ENCODE peak calls at places on chromosomes 3 and 15, in six cellular contexts. One of them, this sample, is unnamed.

GRCh38 chr3:35409991-35410390 is 229.3 kb upstream of the ARPP21 start:
- DNase-seq in coronary artery: no peak
- DNase-seq in retinal pigment epithelial cell: no peak
- DNase-seq in activated naive CD8-positive, alpha-beta T cell treated with anti-CD3 and anti-CD28 coated beads for 36 hours: no peak
- DNase-seq in ELR: no peak
- DNase-seq in fibroblast of pulmonary artery: no peak
- DNase-seq in this sample: no peak

GRCh38 chr3:36318584-36319200 is 61.6 kb upstream of the STAC start:
- DNase-seq in coronary artery: no peak
- DNase-seq in retinal pigment epithelial cell: no peak
- DNase-seq in activated naive CD8-positive, alpha-beta T cell treated with anti-CD3 and anti-CD28 coated beads for 36 hours: no peak
- DNase-seq in ELR: no peak
- DNase-seq in fibroblast of pulmonary artery: no peak
- DNase-seq in this sample: no peak

GRCh38 chr3:140848675-140849074 is 93.0 kb upstream of the SLC25A36 start:
- DNase-seq in coronary artery: no peak
- DNase-seq in retinal pigment epithelial cell: no peak
- DNase-seq in activated naive CD8-positive, alpha-beta T cell treated with anti-CD3 and anti-CD28 coated beads for 36 hours: no peak
- DNase-seq in ELR: no peak
- DNase-seq in fibroblast of pulmonary artery: no peak
- DNase-seq in this sample: no peak

GRCh38 chr3:168398371-168399030 is 302.8 kb upstream of the GOLIM4 start:
- DNase-seq in coronary artery: no peak
- DNase-seq in retinal pigment epithelial cell: peak
- DNase-seq in activated naive CD8-positive, alpha-beta T cell treated with anti-CD3 and anti-CD28 coated beads for 36 hours: no peak
- DNase-seq in ELR: no peak
- DNase-seq in fibroblast of pulmonary artery: peak
- DNase-seq in this sample: no peak

GRCh38 chr15:99000001-99000590 is 7.5 kb downstream of the PGPEP1L start:
- DNase-seq in coronary artery: no peak
- DNase-seq in retinal pigment epithelial cell: no peak
- DNase-seq in activated naive CD8-positive, alpha-beta T cell treated with anti-CD3 and anti-CD28 coated beads for 36 hours: no peak
- DNase-seq in ELR: no peak
- DNase-seq in fibroblast of pulmonary artery: no peak
- DNase-seq in this sample: no peak

GRCh38 chr3:174355505-174355904 is 503.6 kb upstream of the NAALADL2 start:
- DNase-seq in coronary artery: no peak
- DNase-seq in retinal pigment epithelial cell: no peak
- DNase-seq in activated naive CD8-positive, alpha-beta T cell treated with anti-CD3 and anti-CD28 coated beads for 36 hours: no peak
- DNase-seq in ELR: peak
- DNase-seq in fibroblast of pulmonary artery: peak
- DNase-seq in this sample: no peak

GRCh38 chr15:67185051-67185450 is 69.4 kb downstream of the AAGAB start:
- DNase-seq in coronary artery: no peak
- DNase-seq in retinal pigment epithelial cell: no peak
- DNase-seq in activated naive CD8-positive, alpha-beta T cell treated with anti-CD3 and anti-CD28 coated beads for 36 hours: no peak
- DNase-seq in ELR: no peak
- DNase-seq in fibroblast of pulmonary artery: no peak
- DNase-seq in this sample: no peak

GRCh38 chr3:159923961-159924360 is 64.7 kb upstream of the IL12A start:
- DNase-seq in coronary artery: no peak
- DNase-seq in retinal pigment epithelial cell: no peak
- DNase-seq in activated naive CD8-positive, alpha-beta T cell treated with anti-CD3 and anti-CD28 coated beads for 36 hours: no peak
- DNase-seq in ELR: peak
- DNase-seq in fibroblast of pulmonary artery: no peak
- DNase-seq in this sample: no peak

GRCh38 chr3:174441588-174442316 is 417.4 kb upstream of the NAALADL2 start:
- DNase-seq in coronary artery: no peak
- DNase-seq in retinal pigment epithelial cell: peak
- DNase-seq in activated naive CD8-positive, alpha-beta T cell treated with anti-CD3 and anti-CD28 coated beads for 36 hours: no peak
- DNase-seq in ELR: peak
- DNase-seq in fibroblast of pulmonary artery: peak
- DNase-seq in this sample: no peak

GRCh38 chr3:36923523-36923943 is 21.3 kb downstream of the TRANK1 start:
- DNase-seq in coronary artery: no peak
- DNase-seq in retinal pigment epithelial cell: no peak
- DNase-seq in activated naive CD8-positive, alpha-beta T cell treated with anti-CD3 and anti-CD28 coated beads for 36 hours: no peak
- DNase-seq in ELR: peak
- DNase-seq in fibroblast of pulmonary artery: no peak
- DNase-seq in this sample: no peak

GRCh38 chr3:140018556-140018955 is 83.6 kb downstream of the CLSTN2 start:
- DNase-seq in coronary artery: no peak
- DNase-seq in retinal pigment epithelial cell: no peak
- DNase-seq in activated naive CD8-positive, alpha-beta T cell treated with anti-CD3 and anti-CD28 coated beads for 36 hours: no peak
- DNase-seq in ELR: no peak
- DNase-seq in fibroblast of pulmonary artery: no peak
- DNase-seq in this sample: no peak

GRCh38 chr3:130345487-130346079 is at the start of gene COL6A5:
- DNase-seq in coronary artery: no peak
- DNase-seq in retinal pigment epithelial cell: no peak
- DNase-seq in activated naive CD8-positive, alpha-beta T cell treated with anti-CD3 and anti-CD28 coated beads for 36 hours: no peak
- DNase-seq in ELR: no peak
- DNase-seq in fibroblast of pulmonary artery: no peak
- DNase-seq in this sample: no peak

GRCh38 chr3:39435006-39435748 is 28.7 kb downstream of the RPSA start:
- DNase-seq in coronary artery: no peak
- DNase-seq in retinal pigment epithelial cell: no peak
- DNase-seq in activated naive CD8-positive, alpha-beta T cell treated with anti-CD3 and anti-CD28 coated beads for 36 hours: no peak
- DNase-seq in ELR: peak
- DNase-seq in fibroblast of pulmonary artery: no peak
- DNase-seq in this sample: no peak

GRCh38 chr3:155889952-155890351 is 19.5 kb downstream of the GMPS start:
- DNase-seq in coronary artery: no peak
- DNase-seq in retinal pigment epithelial cell: no peak
- DNase-seq in activated naive CD8-positive, alpha-beta T cell treated with anti-CD3 and anti-CD28 coated beads for 36 hours: no peak
- DNase-seq in ELR: no peak
- DNase-seq in fibroblast of pulmonary artery: no peak
- DNase-seq in this sample: no peak

GRCh38 chr3:14352002-14352627 is 50.3 kb upstream of the SLC6A6 start:
- DNase-seq in coronary artery: no peak
- DNase-seq in retinal pigment epithelial cell: no peak
- DNase-seq in activated naive CD8-positive, alpha-beta T cell treated with anti-CD3 and anti-CD28 coated beads for 36 hours: no peak
- DNase-seq in ELR: peak
- DNase-seq in fibroblast of pulmonary artery: no peak
- DNase-seq in this sample: no peak

GRCh38 chr15:88627463-88627862 is 6.3 kb downstream of the AEN start:
- DNase-seq in coronary artery: no peak
- DNase-seq in retinal pigment epithelial cell: no peak
- DNase-seq in activated naive CD8-positive, alpha-beta T cell treated with anti-CD3 and anti-CD28 coated beads for 36 hours: peak
- DNase-seq in ELR: no peak
- DNase-seq in fibroblast of pulmonary artery: no peak
- DNase-seq in this sample: no peak

GRCh38 chr3:53606793-53607192 is 112.4 kb downstream of the CACNA1D start:
- DNase-seq in coronary artery: no peak
- DNase-seq in retinal pigment epithelial cell: no peak
- DNase-seq in activated naive CD8-positive, alpha-beta T cell treated with anti-CD3 and anti-CD28 coated beads for 36 hours: no peak
- DNase-seq in ELR: no peak
- DNase-seq in fibroblast of pulmonary artery: no peak
- DNase-seq in this sample: no peak

GRCh38 chr3:128323206-128324081 is 143.2 kb downstream of the DNAJB8 start:
- DNase-seq in coronary artery: peak
- DNase-seq in retinal pigment epithelial cell: no peak
- DNase-seq in activated naive CD8-positive, alpha-beta T cell treated with anti-CD3 and anti-CD28 coated beads for 36 hours: no peak
- DNase-seq in ELR: peak
- DNase-seq in fibroblast of pulmonary artery: no peak
- DNase-seq in this sample: no peak

GRCh38 chr3:66014056-66014455 is 24.7 kb downstream of the MAGI1 start:
- DNase-seq in coronary artery: no peak
- DNase-seq in retinal pigment epithelial cell: no peak
- DNase-seq in activated naive CD8-positive, alpha-beta T cell treated with anti-CD3 and anti-CD28 coated beads for 36 hours: no peak
- DNase-seq in ELR: no peak
- DNase-seq in fibroblast of pulmonary artery: no peak
- DNase-seq in this sample: no peak

GRCh38 chr15:101255615-101256350 is 3.9 kb upstream of the CHSY1 start:
- DNase-seq in coronary artery: no peak
- DNase-seq in retinal pigment epithelial cell: peak
- DNase-seq in activated naive CD8-positive, alpha-beta T cell treated with anti-CD3 and anti-CD28 coated beads for 36 hours: no peak
- DNase-seq in ELR: no peak
- DNase-seq in fibroblast of pulmonary artery: peak
- DNase-seq in this sample: no peak

GRCh38 chr3:21962456-21962855 is 211.4 kb upstream of the ZNF385D start:
- DNase-seq in coronary artery: no peak
- DNase-seq in retinal pigment epithelial cell: no peak
- DNase-seq in activated naive CD8-positive, alpha-beta T cell treated with anti-CD3 and anti-CD28 coated beads for 36 hours: no peak
- DNase-seq in ELR: no peak
- DNase-seq in fibroblast of pulmonary artery: peak
- DNase-seq in this sample: no peak